ENCODE peak calls at places on chromosomes 12 and 14, in seven cellular contexts. One of them, this sample, is unnamed.

GRCh38 chr12:57896437-57897201 is 44.7 kb upstream of the ATP23 start:
- DNase-seq in CD8-positive, alpha-beta T cell: no peak
- DNase-seq in adrenal gland: peak; percentile 73
- DNase-seq in endodermal cell: peak; percentile 92
- DNase-seq in fibroblast of the aortic adventitia: peak; percentile 84
- DNase-seq in astrocyte of the cerebellum: no peak
- DNase-seq in K562: no peak
- DNase-seq in this sample: peak; percentile 87

GRCh38 chr12:89525824-89526770 is at the start of gene POC1B:
- DNase-seq in CD8-positive, alpha-beta T cell: peak; percentile 24
- DNase-seq in adrenal gland: peak; percentile 70
- DNase-seq in endodermal cell: peak; percentile 98
- DNase-seq in fibroblast of the aortic adventitia: peak; percentile 71
- DNase-seq in astrocyte of the cerebellum: peak; percentile 45
- DNase-seq in K562: peak; percentile 80
- DNase-seq in this sample: peak; percentile 88

GRCh38 chr12:131675126-131676080 is 35.5 kb upstream of the SFSWAP start:
- DNase-seq in CD8-positive, alpha-beta T cell: no peak
- DNase-seq in adrenal gland: no peak
- DNase-seq in endodermal cell: peak; percentile 42
- DNase-seq in fibroblast of the aortic adventitia: no peak
- DNase-seq in astrocyte of the cerebellum: no peak
- DNase-seq in K562: no peak
- DNase-seq in this sample: peak; percentile 33

GRCh38 chr12:57852195-57852594 is 5.7 kb upstream of the CTDSP2 start:
- DNase-seq in CD8-positive, alpha-beta T cell: no peak
- DNase-seq in adrenal gland: no peak
- DNase-seq in endodermal cell: peak; percentile 69
- DNase-seq in fibroblast of the aortic adventitia: no peak
- DNase-seq in astrocyte of the cerebellum: no peak
- DNase-seq in K562: no peak
- DNase-seq in this sample: no peak

GRCh38 chr12:110243227-110243626 is 37.8 kb upstream of the ATP2A2 start:
- DNase-seq in CD8-positive, alpha-beta T cell: no peak
- DNase-seq in adrenal gland: no peak
- DNase-seq in endodermal cell: no peak
- DNase-seq in fibroblast of the aortic adventitia: no peak
- DNase-seq in astrocyte of the cerebellum: no peak
- DNase-seq in K562: no peak
- DNase-seq in this sample: no peak

GRCh38 chr12:105223358-105223840 is 12.6 kb downstream of the APPL2 start:
- DNase-seq in CD8-positive, alpha-beta T cell: no peak
- DNase-seq in adrenal gland: no peak
- DNase-seq in endodermal cell: no peak
- DNase-seq in fibroblast of the aortic adventitia: no peak
- DNase-seq in astrocyte of the cerebellum: no peak
- DNase-seq in K562: no peak
- DNase-seq in this sample: no peak

GRCh38 chr14:50342211-50343080 is 30.3 kb downstream of the DMAC2L start:
- DNase-seq in CD8-positive, alpha-beta T cell: peak; percentile 5
- DNase-seq in adrenal gland: peak; percentile 83
- DNase-seq in endodermal cell: peak; percentile 82
- DNase-seq in fibroblast of the aortic adventitia: peak; percentile 64
- DNase-seq in astrocyte of the cerebellum: peak; percentile 61
- DNase-seq in K562: peak; percentile 53
- DNase-seq in this sample: no peak

GRCh38 chr12:72178871-72179270 is 93.3 kb upstream of the TRHDE start:
- DNase-seq in CD8-positive, alpha-beta T cell: no peak
- DNase-seq in adrenal gland: no peak
- DNase-seq in endodermal cell: no peak
- DNase-seq in fibroblast of the aortic adventitia: no peak
- DNase-seq in astrocyte of the cerebellum: no peak
- DNase-seq in K562: no peak
- DNase-seq in this sample: no peak

GRCh38 chr12:131194166-131194565 is 240.5 kb downstream of the ADGRD1 start:
- DNase-seq in CD8-positive, alpha-beta T cell: no peak
- DNase-seq in adrenal gland: no peak
- DNase-seq in endodermal cell: peak; percentile 55
- DNase-seq in fibroblast of the aortic adventitia: no peak
- DNase-seq in astrocyte of the cerebellum: no peak
- DNase-seq in K562: peak; percentile 82
- DNase-seq in this sample: no peak

GRCh38 chr12:101327547-101327946 is 47.6 kb downstream of the UTP20 start:
- DNase-seq in CD8-positive, alpha-beta T cell: no peak
- DNase-seq in adrenal gland: no peak
- DNase-seq in endodermal cell: no peak
- DNase-seq in fibroblast of the aortic adventitia: no peak
- DNase-seq in astrocyte of the cerebellum: no peak
- DNase-seq in K562: no peak
- DNase-seq in this sample: no peak

GRCh38 chr14:66009104-66009503 is 477.1 kb upstream of the CCDC196 start:
- DNase-seq in CD8-positive, alpha-beta T cell: no peak
- DNase-seq in adrenal gland: peak; percentile 35
- DNase-seq in endodermal cell: peak; percentile 53
- DNase-seq in fibroblast of the aortic adventitia: peak; percentile 99
- DNase-seq in astrocyte of the cerebellum: peak; percentile 58
- DNase-seq in K562: no peak
- DNase-seq in this sample: no peak

GRCh38 chr14:57816568-57817284 is 49.2 kb downstream of the SLC35F4 start:
- DNase-seq in CD8-positive, alpha-beta T cell: no peak
- DNase-seq in adrenal gland: no peak
- DNase-seq in endodermal cell: no peak
- DNase-seq in fibroblast of the aortic adventitia: peak; percentile 12
- DNase-seq in astrocyte of the cerebellum: no peak
- DNase-seq in K562: no peak
- DNase-seq in this sample: no peak

GRCh38 chr12:69059465-69060457 is 126.8 kb upstream of the CPM start:
- DNase-seq in CD8-positive, alpha-beta T cell: no peak
- DNase-seq in adrenal gland: no peak
- DNase-seq in endodermal cell: no peak
- DNase-seq in fibroblast of the aortic adventitia: peak; percentile 80
- DNase-seq in astrocyte of the cerebellum: peak; percentile 35
- DNase-seq in K562: no peak
- DNase-seq in this sample: no peak

GRCh38 chr12:110199360-110200123 is 75.4 kb downstream of the IFT81 start:
- DNase-seq in CD8-positive, alpha-beta T cell: no peak
- DNase-seq in adrenal gland: peak; percentile 24
- DNase-seq in endodermal cell: peak; percentile 64
- DNase-seq in fibroblast of the aortic adventitia: peak; percentile 47
- DNase-seq in astrocyte of the cerebellum: peak; percentile 50
- DNase-seq in K562: no peak
- DNase-seq in this sample: no peak

DNA sequence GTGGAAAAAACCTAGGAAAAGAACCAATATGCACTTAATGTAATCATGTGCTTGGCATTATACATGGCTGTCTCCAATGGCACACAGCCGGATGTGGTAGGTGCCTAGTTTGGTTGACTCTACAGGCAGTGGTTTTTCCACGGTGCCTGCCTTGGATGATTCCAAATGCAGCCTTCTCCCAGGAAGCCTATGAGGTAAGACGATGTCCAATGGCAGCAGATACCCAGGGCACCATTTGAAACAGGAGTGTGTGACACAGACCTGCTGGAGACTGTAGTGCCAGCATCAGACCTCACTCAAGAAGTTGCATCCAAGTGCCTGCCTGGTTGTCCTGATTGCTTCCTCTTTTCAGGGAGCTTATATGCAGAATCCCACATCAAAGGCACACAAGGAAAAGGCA is 88.0 kb upstream of the VASH1 start:
- DNase-seq in CD8-positive, alpha-beta T cell: no peak
- DNase-seq in adrenal gland: no peak
- DNase-seq in endodermal cell: no peak
- DNase-seq in fibroblast of the aortic adventitia: no peak
- DNase-seq in astrocyte of the cerebellum: no peak
- DNase-seq in K562: no peak
- DNase-seq in this sample: no peak
- H3K4me3 ChIP-seq in CD8-positive, alpha-beta T cell: no peak overlapping the region
- H3K4me3 ChIP-seq in adrenal gland: no peak overlapping the region
- H3K4me3 ChIP-seq in endodermal cell: no peak overlapping the region
- H3K4me3 ChIP-seq in fibroblast of the aortic adventitia: no peak overlapping the region
- H3K4me3 ChIP-seq in astrocyte of the cerebellum: no peak overlapping the region
- H3K4me3 ChIP-seq in K562: no peak overlapping the region
- H3K4me3 ChIP-seq in this sample: no peak overlapping the region

DNA sequence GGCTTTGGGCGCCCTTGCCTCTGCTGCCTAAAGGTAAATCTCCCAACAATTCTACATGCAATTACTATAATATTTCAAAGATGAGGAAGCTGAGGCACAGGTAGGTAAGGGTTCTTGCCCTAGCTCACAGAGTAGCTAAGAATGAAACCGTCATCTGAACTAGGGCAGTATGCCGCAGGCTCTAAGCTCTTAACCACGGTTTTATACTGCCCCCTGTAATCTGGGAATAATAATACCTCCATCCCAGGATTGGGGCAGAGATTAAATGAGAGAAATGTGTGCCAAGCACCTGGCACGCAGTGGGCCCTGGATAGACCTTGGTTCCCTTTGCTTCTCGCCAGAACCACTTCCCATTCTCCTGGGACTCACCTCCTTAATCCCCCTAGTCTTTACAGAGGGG is 1.5 kb upstream of the HRK start:
- DNase-seq in CD8-positive, alpha-beta T cell: no peak
- DNase-seq in adrenal gland: no peak
- DNase-seq in endodermal cell: peak; percentile 61
- DNase-seq in fibroblast of the aortic adventitia: peak; percentile 64
- DNase-seq in astrocyte of the cerebellum: peak; percentile 8
- DNase-seq in K562: no peak
- DNase-seq in this sample: no peak
- TF ChIP-seq CTCF in CD8-positive, alpha-beta T cell: no peak
- TF ChIP-seq CTCF in adrenal gland: no peak
- TF ChIP-seq CTCF in endodermal cell: peak; percentile 59
- TF ChIP-seq CTCF in fibroblast of the aortic adventitia: peak; percentile 37
- TF ChIP-seq CTCF in astrocyte of the cerebellum: no peak
- TF ChIP-seq CTCF in K562: peak; percentile 45
- TF ChIP-seq CTCF in this sample: peak; percentile 41

GRCh38 chr14:103124501-103125001 is 1.3 kb downstream of the TNFAIP2 start:
- DNase-seq in CD8-positive, alpha-beta T cell: no peak
- DNase-seq in adrenal gland: no peak
- DNase-seq in endodermal cell: no peak
- DNase-seq in fibroblast of the aortic adventitia: no peak
- DNase-seq in astrocyte of the cerebellum: no peak
- DNase-seq in K562: no peak
- DNase-seq in this sample: no peak
- H3K4me3 ChIP-seq in CD8-positive, alpha-beta T cell: no peak overlapping the region
- H3K4me3 ChIP-seq in adrenal gland: peak overlapping the region; percentile 89
- H3K4me3 ChIP-seq in endodermal cell: no peak overlapping the region
- H3K4me3 ChIP-seq in fibroblast of the aortic adventitia: peak overlapping the region; percentile 68
- H3K4me3 ChIP-seq in astrocyte of the cerebellum: peak overlapping the region; percentile 34
- H3K4me3 ChIP-seq in K562: no peak overlapping the region
- H3K4me3 ChIP-seq in this sample: peak overlapping the region; percentile 84

GRCh38 chr14:91878274-91878673 is 10.9 kb upstream of the TC2N start:
- DNase-seq in CD8-positive, alpha-beta T cell: no peak
- DNase-seq in adrenal gland: no peak
- DNase-seq in endodermal cell: no peak
- DNase-seq in fibroblast of the aortic adventitia: no peak
- DNase-seq in astrocyte of the cerebellum: no peak
- DNase-seq in K562: no peak
- DNase-seq in this sample: no peak
- TF ChIP-seq CTCF in CD8-positive, alpha-beta T cell: no peak
- TF ChIP-seq CTCF in adrenal gland: no peak
- TF ChIP-seq CTCF in endodermal cell: peak; percentile 33
- TF ChIP-seq CTCF in fibroblast of the aortic adventitia: no peak
- TF ChIP-seq CTCF in astrocyte of the cerebellum: no peak
- TF ChIP-seq CTCF in K562: peak; percentile 28
- TF ChIP-seq CTCF in this sample: no peak

GRCh38 chr14:84021433-84021832 is 1508.5 kb upstream of the FLRT2 start:
- DNase-seq in CD8-positive, alpha-beta T cell: no peak
- DNase-seq in adrenal gland: no peak
- DNase-seq in endodermal cell: no peak
- DNase-seq in fibroblast of the aortic adventitia: no peak
- DNase-seq in astrocyte of the cerebellum: no peak
- DNase-seq in K562: no peak
- DNase-seq in this sample: no peak
- H3K4me3 ChIP-seq in CD8-positive, alpha-beta T cell: no peak overlapping the region
- H3K4me3 ChIP-seq in adrenal gland: no peak overlapping the region
- H3K4me3 ChIP-seq in endodermal cell: no peak overlapping the region
- H3K4me3 ChIP-seq in fibroblast of the aortic adventitia: no peak overlapping the region
- H3K4me3 ChIP-seq in astrocyte of the cerebellum: no peak overlapping the region
- H3K4me3 ChIP-seq in K562: no peak overlapping the region
- H3K4me3 ChIP-seq in this sample: no peak overlapping the region

GRCh38 chr14:95681153-95681552 is 5.1 kb upstream of the TCL1B start:
- DNase-seq in CD8-positive, alpha-beta T cell: no peak
- DNase-seq in adrenal gland: no peak
- DNase-seq in endodermal cell: peak; percentile 34
- DNase-seq in fibroblast of the aortic adventitia: no peak
- DNase-seq in astrocyte of the cerebellum: no peak
- DNase-seq in K562: no peak
- DNase-seq in this sample: no peak

GRCh38 chr14:95677168-95677835 is 8.9 kb upstream of the TCL1B start:
- DNase-seq in CD8-positive, alpha-beta T cell: no peak
- DNase-seq in adrenal gland: peak; percentile 73
- DNase-seq in endodermal cell: no peak
- DNase-seq in fibroblast of the aortic adventitia: no peak
- DNase-seq in astrocyte of the cerebellum: no peak
- DNase-seq in K562: no peak
- DNase-seq in this sample: no peak

GRCh38 chr14:95683793-95684192 is 2.4 kb upstream of the TCL1B start:
- DNase-seq in CD8-positive, alpha-beta T cell: no peak
- DNase-seq in adrenal gland: peak; percentile 52
- DNase-seq in endodermal cell: peak; percentile 85
- DNase-seq in fibroblast of the aortic adventitia: no peak
- DNase-seq in astrocyte of the cerebellum: no peak
- DNase-seq in K562: no peak
- DNase-seq in this sample: peak; percentile 50

GRCh38 chr14:95679148-95679547 is 7.1 kb upstream of the TCL1B start:
- DNase-seq in CD8-positive, alpha-beta T cell: no peak
- DNase-seq in adrenal gland: peak; percentile 66
- DNase-seq in endodermal cell: no peak
- DNase-seq in fibroblast of the aortic adventitia: no peak
- DNase-seq in astrocyte of the cerebellum: no peak
- DNase-seq in K562: no peak
- DNase-seq in this sample: no peak

GRCh38 chr14:95679995-95680735 is 6.1 kb upstream of the TCL1B start:
- DNase-seq in CD8-positive, alpha-beta T cell: no peak
- DNase-seq in adrenal gland: no peak
- DNase-seq in endodermal cell: peak; percentile 76
- DNase-seq in fibroblast of the aortic adventitia: no peak
- DNase-seq in astrocyte of the cerebellum: no peak
- DNase-seq in K562: no peak
- DNase-seq in this sample: no peak
- TF ChIP-seq CTCF in CD8-positive, alpha-beta T cell: no peak
- TF ChIP-seq CTCF in adrenal gland: no peak
- TF ChIP-seq CTCF in endodermal cell: peak; percentile 63
- TF ChIP-seq CTCF in fibroblast of the aortic adventitia: no peak
- TF ChIP-seq CTCF in astrocyte of the cerebellum: no peak
- TF ChIP-seq CTCF in K562: no peak
- TF ChIP-seq CTCF in this sample: no peak

DNA sequence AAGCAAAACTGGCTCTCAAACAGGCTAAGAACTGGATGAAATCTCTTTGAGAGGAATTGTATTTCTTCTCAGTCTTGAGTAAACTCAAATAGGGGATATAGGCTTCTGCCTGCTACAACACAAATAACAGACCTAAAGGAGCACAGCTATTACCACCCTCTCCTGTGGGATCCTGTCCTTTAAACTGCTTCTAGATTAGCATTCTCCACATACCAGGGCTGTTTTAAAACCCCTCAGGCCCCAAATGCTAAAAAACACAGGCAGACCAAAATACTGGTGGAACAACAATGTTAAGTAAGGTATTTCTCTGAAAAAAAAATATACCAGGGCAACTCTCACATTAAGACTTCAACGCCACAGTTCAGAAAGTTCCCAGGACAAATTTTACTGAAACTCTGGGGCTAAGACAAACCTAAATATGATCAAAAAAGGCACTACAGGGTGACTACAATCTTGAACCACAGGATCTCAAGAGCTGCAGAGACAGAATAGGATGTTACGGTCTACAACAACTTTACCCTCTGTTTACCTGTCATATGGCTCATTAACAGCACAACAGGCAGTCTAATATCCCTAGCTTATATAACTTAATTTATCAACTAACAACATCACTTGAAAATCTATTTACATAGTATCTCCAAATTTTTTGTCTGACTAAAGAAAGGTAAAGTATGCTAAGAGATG is 7.2 kb downstream of the CPNE8 start:
- DNase-seq in CD8-positive, alpha-beta T cell: no peak
- DNase-seq in adrenal gland: no peak
- DNase-seq in endodermal cell: peak; percentile 71
- DNase-seq in fibroblast of the aortic adventitia: no peak
- DNase-seq in astrocyte of the cerebellum: no peak
- DNase-seq in K562: no peak
- DNase-seq in this sample: no peak
- H3K4me3 ChIP-seq in CD8-positive, alpha-beta T cell: no peak overlapping the region
- H3K4me3 ChIP-seq in adrenal gland: no peak overlapping the region
- H3K4me3 ChIP-seq in endodermal cell: peak overlapping the region; percentile 5
- H3K4me3 ChIP-seq in fibroblast of the aortic adventitia: no peak overlapping the region
- H3K4me3 ChIP-seq in astrocyte of the cerebellum: no peak overlapping the region
- H3K4me3 ChIP-seq in K562: no peak overlapping the region
- H3K4me3 ChIP-seq in this sample: no peak overlapping the region

This sample was measured in ascending aorta.